ENCODE peak calls at places on chromosomes 3 and 15, in five cellular contexts. Q is EH, N is heart left ventricle, U is neural crest cell, X is DND-41. Y is an unnamed sample.

GRCh38 chr3:16810593-16811367 is 74.0 kb upstream of the PLCL2 start:
- DNase-seq in Q (no peak), X (peak), U (no peak), N (no peak), Y (no peak)

GRCh38 chr15:31270767-31271166 is 55.9 kb upstream of the KLF13 start:
- DNase-seq in N (peak), Q (no peak), U (no peak), X (peak), Y (no peak)

GRCh38 chr3:120203016-120203415 is 82.0 kb downstream of the GPR156 start:
- DNase-seq in U (no peak), N (peak), Q (peak), X (no peak), Y (no peak)

GRCh38 chr15:82551646-82552247 is 11.5 kb upstream of the RPS17 start:
- DNase-seq in X (no peak), N (no peak), Q (no peak), U (no peak), Y (no peak)

GRCh38 chr15:78437107-78437761 is 782 bp upstream of the IREB2 start:
- DNase-seq in Q (no peak), X (no peak), N (no peak), U (no peak), Y (no peak)

GRCh38 chr3:16877527-16877926 is 7.2 kb upstream of the PLCL2 start:
- DNase-seq in Q (no peak), U (no peak), X (no peak), N (no peak), Y (no peak)

GRCh38 chr3:134364061-134364935 is 9.9 kb downstream of the AMOTL2 start:
- DNase-seq in Q (peak), U (peak), X (peak), N (peak), Y (peak)

GRCh38 chr15:49686626-49687025 is 65.8 kb downstream of the DTWD1 start:
- DNase-seq in Q (peak), N (no peak), U (no peak), X (no peak), Y (no peak)

GRCh38 chr15:71374607-71375352 is 259.5 kb downstream of the THSD4 start:
- DNase-seq in Q (peak), X (no peak), N (no peak), U (no peak), Y (no peak)

GRCh38 chr15:90213123-90213817 is 12.1 kb downstream of the SEMA4B start:
- DNase-seq in U (no peak), X (no peak), Q (no peak), N (peak), Y (no peak)

GRCh38 chr3:46095307-46095706 is 68.0 kb upstream of the XCR1 start:
- DNase-seq in N (no peak), Q (no peak), X (no peak), U (no peak), Y (no peak)

GRCh38 chr3:141680620-141681389 is 57.3 kb upstream of the RNF7 start:
- DNase-seq in N (no peak), U (no peak), Q (peak), X (peak), Y (no peak)

GRCh38 chr15:83306561-83306960 is 22.1 kb upstream of the BNC1 start:
- DNase-seq in N (no peak), Q (peak), X (no peak), U (no peak), Y (no peak)

GRCh38 chr3:184314700-184315505 is 497 bp downstream of the EIF4G1 start:
- DNase-seq in X (peak), N (peak), Q (peak), U (peak), Y (peak)

GRCh38 chr3:65928110-65928509 is 110.6 kb downstream of the MAGI1 start:
- DNase-seq in N (no peak), Q (no peak), X (no peak), U (no peak), Y (no peak)

GRCh38 chr3:165502707-165503106 is 306.5 kb upstream of the SLITRK3 start:
- DNase-seq in U (no peak), N (no peak), Q (no peak), X (no peak), Y (no peak)

GRCh38 chr15:44694416-44694815 is 16.7 kb downstream of the PATL2 start:
- DNase-seq in U (no peak), Q (peak), N (no peak), X (no peak), Y (no peak)

GRCh38 chr3:140553591-140553990 is 124.3 kb upstream of the TRIM42 start:
- DNase-seq in N (no peak), X (no peak), U (no peak), Q (no peak), Y (no peak)

GRCh38 chr3:32410367-32411246 is 19.0 kb downstream of the CMTM7 start:
- DNase-seq in Q (no peak), N (no peak), X (no peak), U (peak), Y (no peak)

GRCh38 chr3:53593611-53594010 is 99.2 kb downstream of the CACNA1D start:
- DNase-seq in N (no peak), U (no peak), X (no peak), Q (no peak), Y (no peak)

Y was measured in activated CD8-positive, alpha-beta memory T cell treated with anti-CD3 and anti-CD28 coated beads, Interleukin-2, amount 50 U/mL, for 4 hours.